ENCODE peak calls at places on chromosome 9, in four cellular contexts. K is activated CD8-positive, alpha-beta memory T cell treated with anti-CD3 and anti-CD28 coated beads, Interleukin-2, amount 50 U/mL, for 4 hours; N is activated T-helper 1 cell treated with anti-CD3 and anti-CD28 coated beads, Interleukin-2, amount 50 U/mL, for 16 hours; J is psoas muscle. M is an unnamed sample.

GRCh38 chr9:82560036-82560435 is 502.9 kb downstream of the RASEF start:
- DNase-seq in N (no peak), K (no peak), J (no peak), M (no peak)

GRCh38 chr9:69546265-69546664 is 125.9 kb downstream of the APBA1 start:
- DNase-seq in N (no peak), J (no peak), K (no peak), M (no peak)

GRCh38 chr9:34659592-34660253 is 2.7 kb downstream of the CCL27 start:
- DNase-seq in N (no peak), K (no peak), J (no peak), M (no peak)

GRCh38 chr9:130239741-130240241 is 25.8 kb upstream of the HMCN2 start:
- DNase-seq in J (no peak), K (no peak), N (no peak), M (no peak)

GRCh38 chr9:137156567-137157375 is 13.1 kb downstream of the LRRC26 start:
- DNase-seq in N (peak), K (peak), J (no peak), M (peak)

GRCh38 chr9:127540664-127541041 is 71.4 kb upstream of the STXBP1 start:
- DNase-seq in J (no peak), K (no peak), N (no peak), M (no peak)

GRCh38 chr9:92969516-92970466 is 22.5 kb downstream of the FGD3 start:
- DNase-seq in J (no peak), K (no peak), N (no peak), M (no peak)

GRCh38 chr9:137200311-137201204 is at the start of gene TPRN:
- DNase-seq in N (peak), K (peak), J (peak), M (peak)

GRCh38 chr9:81396528-81396927 is 292.8 kb downstream of the TLE1 start:
- DNase-seq in N (no peak), K (no peak), J (no peak), M (no peak)

GRCh38 chr9:134276463-134277245 is 49.6 kb upstream of the RXRA start:
- DNase-seq in N (no peak), K (no peak), J (no peak), M (no peak)

M was measured in Peyer's patch.